ENCODE peak calls at places on chromosomes 12 and 14, in six cellular contexts. Y is tibial artery, S is MM.1S, V is A673, L is heart right ventricle, D is heart left ventricle. T is an unnamed sample. For H3K4me1, the result is how much of the 10 kb centered on the place peaks cover.

GRCh38 chr14:65832431-65833253 is 420.1 kb downstream of the FUT8 start:
- DNase-seq in Y (no peak), S (no peak), V (peak), L (no peak), D (no peak), T (no peak)

GRCh38 chr14:92638266-92638665 is 110.2 kb downstream of the LGMN start:
- DNase-seq in Y (no peak), S (no peak), V (no peak), L (no peak), D (no peak), T (no peak)

GRCh38 chr14:50173891-50174290 is 57.5 kb downstream of the SOS2 start:
- DNase-seq in Y (no peak), S (no peak), V (no peak), L (no peak), D (no peak), T (no peak)

GRCh38 chr14:91350813-91351507 is 66.7 kb downstream of the CCDC88C start:
- DNase-seq in Y (no peak), S (peak), V (no peak), L (no peak), D (no peak), T (no peak)

GRCh38 chr12:20212036-20212435 is 156.3 kb upstream of the PDE3A start:
- DNase-seq in Y (no peak), S (no peak), V (peak), L (no peak), D (no peak), T (no peak)

GRCh38 chr12:105831372-105831771 is 307.4 kb downstream of the NUAK1 start:
- DNase-seq in Y (no peak), S (no peak), V (no peak), L (no peak), D (no peak), T (no peak)

GRCh38 chr14:72186461-72187035 is 254.3 kb downstream of the RGS6 start:
- DNase-seq in Y (peak), S (no peak), V (no peak), L (peak), D (peak), T (no peak)

GRCh38 chr14:38662781-38663180 is 406.9 kb upstream of the CLEC14A start:
- DNase-seq in Y (no peak), S (no peak), V (no peak), L (no peak), D (no peak), T (no peak)

GRCh38 chr12:14256555-14257169 is 108.8 kb upstream of the ATF7IP start:
- DNase-seq in Y (peak), S (peak), V (peak), L (peak), D (peak), T (peak)

GRCh38 chr12:64840949-64841717 is 16.7 kb downstream of the TBC1D30 start:
- DNase-seq in Y (no peak), S (no peak), V (no peak), L (no peak), D (no peak), T (no peak)

GRCh38 chr12:132438139-132438700 is 51.7 kb upstream of the FBRSL1 start:
- DNase-seq in Y (no peak), S (no peak), V (no peak), L (no peak), D (no peak), T (peak)

GRCh38 chr14:58955294-58955821 is 233.1 kb upstream of the DAAM1 start:
- DNase-seq in Y (no peak), S (no peak), V (no peak), L (no peak), D (no peak), T (no peak)

DNA sequence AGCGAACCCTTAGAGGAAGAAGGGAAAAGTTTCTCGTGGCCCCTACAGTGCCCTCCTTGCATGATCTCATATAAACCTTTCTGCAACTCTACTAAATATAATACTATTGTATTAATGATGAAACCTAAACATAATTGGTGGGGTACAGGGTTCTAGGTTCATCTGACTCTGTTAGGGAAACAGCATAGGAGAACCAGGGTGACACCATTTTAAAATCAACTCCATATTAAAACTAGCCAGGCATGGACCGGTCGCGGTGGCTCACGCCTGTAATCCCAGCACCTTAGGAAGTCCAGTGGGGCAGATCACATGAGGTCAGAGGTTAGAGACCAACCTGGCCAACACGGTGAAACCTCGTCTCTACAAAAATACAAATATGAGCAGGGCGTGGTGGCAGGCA is 15.0 kb upstream of the RND1 start:
- DNase-seq in Y (no peak), S (no peak), V (no peak), L (no peak), D (no peak), T (no peak)
- H3K4me1 ChIP-seq in Y (under half), S (under half), V (under half), L (under half), D (under half), T (under half)

GRCh38 chr12:95437565-95437964 is 36.4 kb upstream of the METAP2 start:
- DNase-seq in Y (no peak), S (no peak), V (no peak), L (no peak), D (no peak), T (no peak)
- H3K27ac ChIP-seq in Y (no peak), S (no peak), V (no peak), L (no peak), D (no peak), T (no peak)

GRCh38 chr12:46677749-46678148 is 148.0 kb downstream of the SLC38A4 start:
- DNase-seq in Y (no peak), S (no peak), V (peak), L (no peak), D (no peak), T (no peak)
- TF ChIP-seq CTCF in Y (no peak), S (no peak), V (peak), L (peak), D (peak), T (no peak)

GRCh38 chr14:68503186-68503825 is 289.6 kb downstream of the ZFP36L1 start:
- DNase-seq in Y (no peak), S (no peak), V (no peak), L (no peak), D (no peak), T (no peak)

GRCh38 chr14:68499451-68499850 is 293.4 kb downstream of the ZFP36L1 start:
- DNase-seq in Y (no peak), S (no peak), V (no peak), L (no peak), D (no peak), T (no peak)

GRCh38 chr14:68501171-68501570 is 291.7 kb downstream of the ZFP36L1 start:
- DNase-seq in Y (no peak), S (no peak), V (no peak), L (no peak), D (no peak), T (no peak)

GRCh38 chr14:68502196-68502595 is 290.7 kb downstream of the ZFP36L1 start:
- DNase-seq in Y (no peak), S (no peak), V (no peak), L (no peak), D (no peak), T (no peak)

GRCh38 chr14:68501621-68502052 is 291.2 kb downstream of the ZFP36L1 start:
- DNase-seq in Y (peak), S (no peak), V (no peak), L (peak), D (peak), T (peak)
- H3K4me1 ChIP-seq in Y (under half), S (under half), V (under half), L (under half), D (under half), T (under half)

DNA sequence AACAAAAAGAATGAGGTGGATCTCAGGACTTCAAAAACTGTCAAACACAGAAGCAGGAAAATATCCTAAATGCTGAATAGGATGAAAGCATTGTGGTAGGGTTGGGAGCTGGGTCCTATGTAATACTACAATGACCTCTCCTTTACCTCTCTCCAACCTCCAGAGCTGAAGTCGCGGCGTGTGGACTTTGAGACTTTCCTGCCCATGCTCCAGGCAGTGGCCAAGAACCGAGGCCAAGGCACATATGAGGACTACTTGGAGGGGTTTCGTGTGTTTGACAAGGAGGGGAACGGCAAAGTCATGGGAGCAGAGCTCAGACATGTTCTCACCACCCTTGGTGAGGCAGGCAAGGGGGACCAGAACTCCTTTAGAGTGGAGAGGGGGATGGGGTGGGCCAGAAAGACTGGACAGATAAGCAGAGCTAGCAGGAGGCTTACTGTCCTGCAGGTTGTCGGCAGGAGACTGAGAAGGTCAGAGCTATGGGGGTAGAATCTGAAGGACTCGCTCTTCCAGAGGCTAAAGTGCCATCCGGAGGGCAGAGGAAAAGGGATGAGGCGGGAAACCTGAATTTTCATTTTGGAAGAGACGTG is 2.8 kb upstream of the MYL6 start:
- DNase-seq in Y (no peak), S (no peak), V (no peak), L (no peak), D (no peak), T (no peak)
- H3K27ac ChIP-seq in Y (no peak), S (no peak), V (no peak), L (no peak), D (no peak), T (no peak)

GRCh38 chr12:52914722-52915121 is 9.8 kb upstream of the KRT8 start:
- DNase-seq in Y (no peak), S (no peak), V (no peak), L (no peak), D (no peak), T (peak)
- TF ChIP-seq CTCF in Y (no peak), S (no peak), V (no peak), L (no peak), D (no peak), T (no peak)